ENCODE peak calls at places on chromosomes 3 and 15, in six cellular contexts. One of them, this sample, is unnamed.

GRCh38 chr3:158095302-158095997 is 10.8 kb downstream of the SHOX2 start:
- DNase-seq in PC-9: no peak
- DNase-seq in CD4-positive, alpha-beta T cell: no peak
- DNase-seq in neuronal stem cell: no peak
- DNase-seq in neural progenitor cell: peak; percentile 50
- DNase-seq in left ventricle myocardium inferior: no peak
- DNase-seq in this sample: no peak

GRCh38 chr3:169344465-169344864 is 319.0 kb downstream of the MECOM start:
- DNase-seq in PC-9: no peak
- DNase-seq in CD4-positive, alpha-beta T cell: no peak
- DNase-seq in neuronal stem cell: no peak
- DNase-seq in neural progenitor cell: no peak
- DNase-seq in left ventricle myocardium inferior: no peak
- DNase-seq in this sample: no peak

GRCh38 chr3:64392001-64392400 is 166.7 kb upstream of the PRICKLE2 start:
- DNase-seq in PC-9: no peak
- DNase-seq in CD4-positive, alpha-beta T cell: no peak
- DNase-seq in neuronal stem cell: no peak
- DNase-seq in neural progenitor cell: no peak
- DNase-seq in left ventricle myocardium inferior: no peak
- DNase-seq in this sample: no peak

GRCh38 chr3:193416629-193417028 is 38.1 kb upstream of the ATP13A5 start:
- DNase-seq in PC-9: no peak
- DNase-seq in CD4-positive, alpha-beta T cell: no peak
- DNase-seq in neuronal stem cell: no peak
- DNase-seq in neural progenitor cell: no peak
- DNase-seq in left ventricle myocardium inferior: no peak
- DNase-seq in this sample: no peak

GRCh38 chr3:162722336-162722735 is 1225.7 kb downstream of the OTOL1 start:
- DNase-seq in PC-9: no peak
- DNase-seq in CD4-positive, alpha-beta T cell: no peak
- DNase-seq in neuronal stem cell: no peak
- DNase-seq in neural progenitor cell: no peak
- DNase-seq in left ventricle myocardium inferior: no peak
- DNase-seq in this sample: no peak

GRCh38 chr15:55344206-55344605 is 25.2 kb downstream of the PIGB start:
- DNase-seq in PC-9: no peak
- DNase-seq in CD4-positive, alpha-beta T cell: no peak
- DNase-seq in neuronal stem cell: peak; percentile 18
- DNase-seq in neural progenitor cell: peak; percentile 34
- DNase-seq in left ventricle myocardium inferior: no peak
- DNase-seq in this sample: no peak

GRCh38 chr3:151612119-151612518 is 121.6 kb upstream of the AADACL2 start:
- DNase-seq in PC-9: no peak
- DNase-seq in CD4-positive, alpha-beta T cell: no peak
- DNase-seq in neuronal stem cell: no peak
- DNase-seq in neural progenitor cell: no peak
- DNase-seq in left ventricle myocardium inferior: no peak
- DNase-seq in this sample: no peak

GRCh38 chr15:26891448-26891881 is 24.6 kb downstream of the GABRA5 start:
- DNase-seq in PC-9: peak; percentile 28
- DNase-seq in CD4-positive, alpha-beta T cell: no peak
- DNase-seq in neuronal stem cell: peak; percentile 82
- DNase-seq in neural progenitor cell: peak; percentile 91
- DNase-seq in left ventricle myocardium inferior: peak; percentile 47
- DNase-seq in this sample: peak; percentile 12

GRCh38 chr3:4866841-4867240 is 112.4 kb upstream of the BHLHE40 start:
- DNase-seq in PC-9: no peak
- DNase-seq in CD4-positive, alpha-beta T cell: no peak
- DNase-seq in neuronal stem cell: no peak
- DNase-seq in neural progenitor cell: no peak
- DNase-seq in left ventricle myocardium inferior: no peak
- DNase-seq in this sample: no peak

GRCh38 chr3:112471926-112472325 is 27.3 kb downstream of the BTLA start:
- DNase-seq in PC-9: no peak
- DNase-seq in CD4-positive, alpha-beta T cell: no peak
- DNase-seq in neuronal stem cell: no peak
- DNase-seq in neural progenitor cell: no peak
- DNase-seq in left ventricle myocardium inferior: no peak
- DNase-seq in this sample: no peak

GRCh38 chr3:62768896-62769295 is 106.3 kb downstream of the CADPS start:
- DNase-seq in PC-9: no peak
- DNase-seq in CD4-positive, alpha-beta T cell: no peak
- DNase-seq in neuronal stem cell: no peak
- DNase-seq in neural progenitor cell: no peak
- DNase-seq in left ventricle myocardium inferior: no peak
- DNase-seq in this sample: no peak

GRCh38 chr3:171565671-171566070 is 105.5 kb upstream of the TNIK start:
- DNase-seq in PC-9: no peak
- DNase-seq in CD4-positive, alpha-beta T cell: no peak
- DNase-seq in neuronal stem cell: no peak
- DNase-seq in neural progenitor cell: no peak
- DNase-seq in left ventricle myocardium inferior: no peak
- DNase-seq in this sample: no peak

GRCh38 chr15:44719293-44719999 is 8.1 kb downstream of the B2M start:
- DNase-seq in PC-9: no peak
- DNase-seq in CD4-positive, alpha-beta T cell: peak; percentile 54
- DNase-seq in neuronal stem cell: no peak
- DNase-seq in neural progenitor cell: no peak
- DNase-seq in left ventricle myocardium inferior: no peak
- DNase-seq in this sample: no peak

GRCh38 chr3:58722526-58722925 is 56.0 kb upstream of the FAM3D start:
- DNase-seq in PC-9: no peak
- DNase-seq in CD4-positive, alpha-beta T cell: no peak
- DNase-seq in neuronal stem cell: no peak
- DNase-seq in neural progenitor cell: no peak
- DNase-seq in left ventricle myocardium inferior: no peak
- DNase-seq in this sample: no peak

GRCh38 chr15:99474041-99474906 is 91.5 kb upstream of the MEF2A start:
- DNase-seq in PC-9: no peak
- DNase-seq in CD4-positive, alpha-beta T cell: no peak
- DNase-seq in neuronal stem cell: no peak
- DNase-seq in neural progenitor cell: no peak
- DNase-seq in left ventricle myocardium inferior: peak; percentile 70
- DNase-seq in this sample: peak; percentile 35

GRCh38 chr3:36903119-36903882 is 41.6 kb downstream of the TRANK1 start:
- DNase-seq in PC-9: no peak
- DNase-seq in CD4-positive, alpha-beta T cell: no peak
- DNase-seq in neuronal stem cell: no peak
- DNase-seq in neural progenitor cell: no peak
- DNase-seq in left ventricle myocardium inferior: no peak
- DNase-seq in this sample: no peak

DNA sequence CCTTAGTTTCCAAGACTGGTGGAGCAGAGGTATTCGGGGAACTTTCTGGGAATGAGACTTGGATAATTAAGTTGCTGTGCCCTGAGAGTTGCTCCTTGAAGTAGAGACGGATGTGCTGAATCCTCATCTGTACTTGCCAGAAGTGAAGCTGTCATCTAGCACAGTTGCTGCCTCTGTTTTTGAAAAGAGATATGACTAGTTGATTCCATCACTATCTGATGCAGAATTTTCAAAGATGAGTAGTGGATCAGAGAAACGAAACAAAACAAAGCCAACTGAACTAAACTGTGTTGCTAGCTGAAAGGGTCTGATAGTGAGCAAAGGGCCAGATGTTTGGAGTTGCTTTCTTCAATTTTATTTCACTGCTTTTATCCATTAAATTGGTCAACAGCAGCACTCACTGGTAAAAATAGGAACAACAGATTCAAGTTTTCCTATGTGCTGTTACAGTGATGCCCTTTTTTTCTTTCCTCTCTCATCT is 52.7 kb downstream of the MITF start:
- DNase-seq in PC-9: no peak
- DNase-seq in CD4-positive, alpha-beta T cell: no peak
- DNase-seq in neuronal stem cell: no peak
- DNase-seq in neural progenitor cell: no peak
- DNase-seq in left ventricle myocardium inferior: no peak
- DNase-seq in this sample: no peak
- H3K27ac ChIP-seq in PC-9: no peak overlapping the region
- H3K27ac ChIP-seq in CD4-positive, alpha-beta T cell: no peak overlapping the region
- H3K27ac ChIP-seq in neuronal stem cell: no peak overlapping the region
- H3K27ac ChIP-seq in neural progenitor cell: no peak overlapping the region
- H3K27ac ChIP-seq in left ventricle myocardium inferior: peak overlapping the region; percentile 62
- H3K27ac ChIP-seq in this sample: peak overlapping the region; percentile 24

GRCh38 chr3:43180027-43180426 is 74.1 kb upstream of the POMGNT2 start:
- DNase-seq in PC-9: peak; percentile 30
- DNase-seq in CD4-positive, alpha-beta T cell: no peak
- DNase-seq in neuronal stem cell: no peak
- DNase-seq in neural progenitor cell: no peak
- DNase-seq in left ventricle myocardium inferior: no peak
- DNase-seq in this sample: no peak
- H3K27ac ChIP-seq in PC-9: peak overlapping the region; percentile 99
- H3K27ac ChIP-seq in CD4-positive, alpha-beta T cell: peak overlapping the region; percentile 49
- H3K27ac ChIP-seq in neuronal stem cell: no peak overlapping the region
- H3K27ac ChIP-seq in neural progenitor cell: no peak overlapping the region
- H3K27ac ChIP-seq in left ventricle myocardium inferior: peak overlapping the region; percentile 57
- H3K27ac ChIP-seq in this sample: no peak overlapping the region

DNA sequence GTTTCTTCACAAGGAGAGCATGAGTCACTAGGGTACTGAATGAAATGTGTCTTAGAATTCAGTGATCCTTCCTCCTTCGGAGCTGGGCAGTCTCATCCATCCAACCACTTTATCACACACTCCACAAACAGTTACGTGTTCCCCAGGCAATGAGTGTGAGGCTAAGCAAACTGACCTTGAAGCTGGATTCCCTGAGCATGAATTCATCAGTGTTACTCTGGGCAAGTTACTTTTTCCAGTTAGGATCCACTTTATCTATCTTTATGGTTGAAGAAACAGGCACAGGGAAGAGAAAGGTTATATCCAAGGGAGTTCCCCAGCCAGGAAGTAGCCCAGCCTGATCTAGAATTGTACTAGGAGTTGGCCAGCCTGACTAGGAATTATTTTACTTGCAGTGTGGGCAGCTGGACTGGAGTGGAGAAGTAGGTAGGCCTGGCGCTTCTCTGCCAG is 17.1 kb upstream of the GCNT3 start:
- DNase-seq in PC-9: peak; percentile 48
- DNase-seq in CD4-positive, alpha-beta T cell: no peak
- DNase-seq in neuronal stem cell: no peak
- DNase-seq in neural progenitor cell: no peak
- DNase-seq in left ventricle myocardium inferior: no peak
- DNase-seq in this sample: no peak
- H3K27ac ChIP-seq in PC-9: peak overlapping the region; percentile 93
- H3K27ac ChIP-seq in CD4-positive, alpha-beta T cell: no peak overlapping the region
- H3K27ac ChIP-seq in neuronal stem cell: no peak overlapping the region
- H3K27ac ChIP-seq in neural progenitor cell: no peak overlapping the region
- H3K27ac ChIP-seq in left ventricle myocardium inferior: peak overlapping the region; percentile 45
- H3K27ac ChIP-seq in this sample: no peak overlapping the region

DNA sequence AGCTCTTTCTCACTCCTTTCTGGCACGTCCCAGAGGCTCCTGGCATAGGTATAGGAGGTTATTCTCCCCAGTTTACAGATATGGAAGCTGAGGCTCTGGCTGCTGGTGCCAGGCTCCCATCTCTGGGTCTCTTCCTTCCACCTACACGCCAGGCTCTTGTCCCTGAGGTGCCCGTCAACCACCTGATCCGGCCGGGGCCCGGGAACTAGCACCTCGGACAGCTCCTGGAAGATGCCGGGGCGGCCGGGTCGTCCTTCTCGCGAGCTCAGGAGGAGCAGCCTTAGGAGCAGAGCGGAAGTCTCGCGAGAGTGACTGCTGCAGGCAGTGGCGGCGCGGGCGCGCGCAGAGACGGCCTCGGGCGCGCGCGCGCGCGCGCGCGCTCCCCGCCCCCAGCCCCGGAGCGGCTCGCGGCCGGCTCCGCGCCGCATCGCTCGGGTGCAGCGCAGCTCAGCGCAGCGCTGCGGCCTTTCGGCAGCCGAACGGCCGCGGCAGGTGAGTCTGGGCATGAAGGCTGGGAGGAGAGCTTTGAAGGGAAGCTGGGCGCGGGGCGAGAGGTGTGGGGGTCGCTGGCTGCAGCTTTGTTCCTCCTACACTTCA is at the start of gene SCAMP5:
- DNase-seq in PC-9: peak; percentile 91
- DNase-seq in CD4-positive, alpha-beta T cell: peak; percentile 88
- DNase-seq in neuronal stem cell: peak; percentile 96
- DNase-seq in neural progenitor cell: peak; percentile 100
- DNase-seq in left ventricle myocardium inferior: peak; percentile 90
- DNase-seq in this sample: peak; percentile 92
- H3K27ac ChIP-seq in PC-9: no peak within 1 kb of the TSS
- H3K27ac ChIP-seq in CD4-positive, alpha-beta T cell: no peak within 1 kb of the TSS
- H3K27ac ChIP-seq in neuronal stem cell: no peak within 1 kb of the TSS
- H3K27ac ChIP-seq in neural progenitor cell: no peak within 1 kb of the TSS
- H3K27ac ChIP-seq in left ventricle myocardium inferior: no peak within 1 kb of the TSS
- H3K27ac ChIP-seq in this sample: peak within 1 kb of the TSS; percentile 77

DNA sequence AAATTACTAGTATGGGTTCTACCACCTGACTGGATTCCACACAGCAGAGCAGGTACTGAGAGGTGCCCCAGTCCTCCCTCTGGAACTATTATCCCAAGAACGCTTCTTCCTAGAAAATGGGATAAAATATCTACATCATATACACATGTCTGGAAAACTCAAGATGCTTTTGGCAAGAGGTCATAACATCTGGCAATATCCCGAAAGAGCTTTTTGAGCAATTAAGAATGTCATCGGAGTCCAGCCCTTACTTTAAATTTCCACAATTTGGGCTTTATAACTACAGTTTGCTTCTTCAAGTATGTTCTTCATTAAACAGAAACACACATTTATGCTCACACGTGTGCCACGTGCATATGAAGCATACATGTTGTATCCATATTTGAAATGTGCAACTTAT is 365.9 kb upstream of the THBS1 start:
- DNase-seq in PC-9: no peak
- DNase-seq in CD4-positive, alpha-beta T cell: no peak
- DNase-seq in neuronal stem cell: no peak
- DNase-seq in neural progenitor cell: no peak
- DNase-seq in left ventricle myocardium inferior: no peak
- DNase-seq in this sample: no peak
- H3K27ac ChIP-seq in PC-9: no peak overlapping the region
- H3K27ac ChIP-seq in CD4-positive, alpha-beta T cell: no peak overlapping the region
- H3K27ac ChIP-seq in neuronal stem cell: no peak overlapping the region
- H3K27ac ChIP-seq in neural progenitor cell: no peak overlapping the region
- H3K27ac ChIP-seq in left ventricle myocardium inferior: no peak overlapping the region
- H3K27ac ChIP-seq in this sample: no peak overlapping the region

DNA sequence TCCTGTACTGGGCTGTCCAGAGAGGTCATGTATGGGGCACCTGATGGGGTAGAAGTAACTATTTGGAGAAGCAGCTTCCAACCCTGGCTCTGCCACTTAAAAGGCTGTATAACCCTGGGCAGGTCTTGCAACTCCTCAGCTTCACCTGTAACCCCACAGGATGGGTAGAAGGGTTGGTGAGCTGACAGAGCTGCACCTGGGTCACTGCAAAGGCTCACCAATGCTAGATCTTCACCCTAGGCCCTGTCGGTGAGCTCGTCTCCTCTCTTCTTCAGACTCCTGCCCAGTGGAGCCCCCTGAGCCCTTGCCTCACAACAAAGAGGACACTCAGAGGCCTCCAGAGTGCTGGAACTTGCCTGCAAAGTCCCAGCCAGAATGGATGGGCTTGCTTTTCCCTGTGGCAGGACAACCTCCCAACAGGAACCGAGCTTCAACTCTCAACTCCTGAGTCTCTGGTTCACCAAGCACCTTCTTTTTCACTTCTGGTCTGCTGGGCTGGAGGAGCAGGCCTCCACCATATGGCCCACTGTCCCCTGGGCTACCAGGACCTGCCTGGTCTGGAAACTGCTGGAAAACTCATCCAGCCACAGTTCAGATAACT is 45.9 kb downstream of the XXYLT1 start:
- DNase-seq in PC-9: no peak
- DNase-seq in CD4-positive, alpha-beta T cell: peak; percentile 15
- DNase-seq in neuronal stem cell: no peak
- DNase-seq in neural progenitor cell: no peak
- DNase-seq in left ventricle myocardium inferior: no peak
- DNase-seq in this sample: no peak
- H3K27ac ChIP-seq in PC-9: no peak overlapping the region
- H3K27ac ChIP-seq in CD4-positive, alpha-beta T cell: no peak overlapping the region
- H3K27ac ChIP-seq in neuronal stem cell: no peak overlapping the region
- H3K27ac ChIP-seq in neural progenitor cell: no peak overlapping the region
- H3K27ac ChIP-seq in left ventricle myocardium inferior: no peak overlapping the region
- H3K27ac ChIP-seq in this sample: no peak overlapping the region

This sample was measured in substantia nigra.